ENCODE peak calls at places on chromosomes 3 and 15, in five cellular contexts. B is GM12878, M is A549, L is K562, T is SK-N-SH. U is an unnamed sample.

GRCh38 chr15:64770626-64771025 is 4.8 kb downstream of the RBPMS2 start:
- DNase-seq in T (no peak), B (no peak), M (no peak), L (no peak), U (no peak)

GRCh38 chr3:187406927-187407326 is 38.7 kb downstream of the RTP4 start:
- DNase-seq in B (no peak), L (no peak), T (no peak), M (no peak), U (no peak)

GRCh38 chr3:105394177-105394576 is 27.5 kb downstream of the ALCAM start:
- DNase-seq in M (no peak), B (no peak), L (no peak), T (no peak), U (no peak)

GRCh38 chr3:56133423-56133822 is 334.8 kb downstream of the ERC2 start:
- DNase-seq in T (no peak), M (peak), L (no peak), B (no peak), U (peak)

GRCh38 chr15:72998681-72999466 is 53.4 kb upstream of the NEO1 start:
- DNase-seq in M (no peak), B (no peak), L (no peak), T (no peak), U (no peak)

GRCh38 chr3:4794798-4795197 is 184.4 kb upstream of the BHLHE40 start:
- DNase-seq in T (no peak), B (no peak), M (no peak), L (no peak), U (no peak)

GRCh38 chr3:183907911-183908331 is 23.2 kb upstream of the PARL start:
- DNase-seq in B (no peak), M (no peak), T (peak), L (no peak), U (no peak)

GRCh38 chr3:151445283-151446001 is 15.4 kb downstream of the IGSF10 start:
- DNase-seq in B (no peak), T (no peak), L (no peak), M (no peak), U (peak)

GRCh38 chr3:16881896-16882645 is 2.7 kb upstream of the PLCL2 start:
- DNase-seq in L (no peak), B (no peak), M (no peak), T (no peak), U (no peak)

DNA sequence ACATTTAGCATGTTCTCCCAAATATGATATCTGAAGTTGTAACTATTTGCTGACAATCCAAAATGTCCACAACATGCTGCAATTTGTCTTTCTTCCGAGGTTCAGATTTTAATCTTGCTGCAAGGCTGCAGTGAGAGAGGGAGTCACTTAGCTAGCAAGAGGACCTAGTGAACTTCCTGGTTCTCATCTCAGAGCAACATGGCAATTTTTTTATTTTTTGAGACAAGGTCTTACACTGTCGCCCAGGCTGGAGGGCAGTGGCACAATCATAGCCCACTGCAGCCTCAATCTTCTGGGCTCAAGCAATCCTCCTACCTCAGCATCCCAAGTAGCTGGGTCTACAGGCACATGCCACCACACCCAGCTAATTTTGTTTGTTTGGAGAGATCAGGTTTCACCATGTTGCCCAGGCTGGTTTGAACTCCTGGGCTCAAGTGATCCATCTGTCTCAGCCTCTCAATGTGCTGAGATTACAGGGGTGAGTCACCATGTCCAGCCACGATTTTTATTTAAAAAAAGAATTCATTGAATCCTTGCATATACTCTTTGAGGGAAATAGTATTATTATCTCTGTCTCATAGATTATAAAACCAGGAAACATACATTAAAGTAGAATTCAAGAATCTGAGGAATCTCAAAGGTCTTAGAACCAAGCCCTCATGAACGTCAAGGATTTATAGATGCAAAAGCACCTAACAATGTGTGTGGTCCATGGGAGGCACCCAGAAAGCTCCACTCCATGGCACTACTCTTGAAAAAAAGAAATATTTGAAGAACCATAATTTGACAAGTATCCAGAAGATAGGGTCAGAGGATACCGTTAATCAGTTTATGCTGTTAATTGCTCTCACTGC is 9.1 kb downstream of the HDC start:
- DNase-seq in M (peak), L (no peak), T (no peak), B (no peak), U (peak)
- TF ChIP-seq RCOR1 in M (no peak), L (peak), T (no peak), B (no peak), U (peak)

GRCh38 chr15:36331531-36332275 is 247.7 kb upstream of the CDIN1 start:
- DNase-seq in T (no peak), B (no peak), L (no peak), M (no peak), U (no peak)

GRCh38 chr15:36334059-36334458 is 245.4 kb upstream of the CDIN1 start:
- DNase-seq in L (no peak), T (no peak), B (no peak), M (no peak), U (peak)

GRCh38 chr15:36330598-36330997 is 248.8 kb upstream of the CDIN1 start:
- DNase-seq in L (no peak), B (no peak), M (no peak), T (no peak), U (no peak)

GRCh38 chr15:36332896-36333295 is 246.5 kb upstream of the CDIN1 start:
- DNase-seq in M (no peak), L (no peak), B (no peak), T (no peak), U (no peak)

GRCh38 chr15:36332301-36332700 is 247.1 kb upstream of the CDIN1 start:
- DNase-seq in B (no peak), L (no peak), T (no peak), M (no peak), U (peak)
- TF ChIP-seq RCOR1 in B (no peak), L (no peak), T (no peak), M (no peak), U (no peak)

GRCh38 chr15:50562735-50563640 is 16.5 kb upstream of the USP50 start:
- DNase-seq in B (no peak), L (no peak), M (no peak), T (no peak), U (peak)
- TF ChIP-seq RCOR1 in B (no peak), L (no peak), M (no peak), T (no peak), U (no peak)

DNA sequence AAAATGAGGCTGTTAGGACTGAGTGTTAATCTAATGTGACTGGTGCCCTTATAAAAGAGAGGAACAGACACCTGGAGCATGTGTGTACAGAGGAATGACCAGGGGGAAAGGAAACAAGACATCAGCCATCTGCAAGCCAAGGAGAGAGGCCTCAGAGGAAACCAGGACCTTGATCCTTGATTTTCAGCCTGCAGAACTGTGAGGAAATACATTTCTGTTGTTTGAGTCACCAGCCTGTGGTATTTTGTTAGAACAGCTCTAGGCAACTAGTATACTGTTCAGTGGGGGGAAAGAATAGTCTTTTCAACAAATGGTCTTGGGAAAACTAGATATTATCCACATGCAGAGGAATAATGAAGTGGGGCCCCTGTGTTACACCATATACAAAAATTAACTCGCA is 80.6 kb downstream of the CCR1 start:
- DNase-seq in M (peak), L (no peak), B (no peak), T (no peak), U (peak)
- TF ChIP-seq RCOR1 in M (no peak), L (no peak), B (no peak), T (no peak), U (no peak)

DNA sequence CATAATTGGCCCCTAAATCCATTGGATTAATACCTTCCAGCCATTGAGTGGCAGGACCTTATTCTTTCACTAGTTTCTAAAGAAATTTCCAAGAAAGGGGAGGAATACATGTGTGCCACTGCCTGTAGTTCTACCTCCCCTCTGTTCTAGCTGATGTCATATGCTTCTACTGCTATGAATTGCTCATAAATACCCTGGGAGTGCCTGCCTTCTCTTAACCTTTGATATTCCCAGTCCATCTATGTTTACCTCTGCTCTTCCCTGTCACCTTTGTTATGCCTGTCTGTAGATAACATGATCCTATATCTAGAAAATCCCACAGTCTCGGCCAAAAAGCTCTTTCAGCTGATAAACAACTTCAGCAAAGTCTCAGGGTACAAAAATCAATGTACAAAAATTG is 486.9 kb upstream of the ARRDC4 start:
- DNase-seq in T (no peak), B (no peak), L (no peak), M (no peak), U (no peak)
- TF ChIP-seq RCOR1 in T (no peak), B (no peak), L (no peak), M (no peak), U (no peak)

GRCh38 chr3:57877116-57877515 is 121.0 kb downstream of the SLMAP start:
- DNase-seq in L (no peak), M (no peak), T (no peak), B (no peak), U (peak)

GRCh38 chr3:57876632-57877031 is 120.5 kb downstream of the SLMAP start:
- DNase-seq in T (peak), B (no peak), L (no peak), M (no peak), U (peak)

GRCh38 chr3:57872606-57873005 is 116.5 kb downstream of the SLMAP start:
- DNase-seq in B (no peak), L (no peak), M (no peak), T (no peak), U (peak)
- TF ChIP-seq RCOR1 in B (no peak), L (no peak), M (no peak), T (no peak), U (no peak)

U was measured in IMR-90.